ENCODE peak calls at places on chromosomes 11 and 22, in four cellular contexts. M is endothelial cell of umbilical vein, R is mammary epithelial cell, Q is neuronal stem cell. J is an unnamed sample. For H3K27me3, the result is how much of the 10 kb centered on the place peaks cover.

GRCh38 chr22:38850941-38851849 is 7.4 kb upstream of the NPTXR start:
- DNase-seq in M (no peak), R (peak), Q (no peak), J (peak)

GRCh38 chr11:77471520-77472234 is 2.2 kb downstream of the PAK1 start:
- DNase-seq in R (peak), M (no peak), Q (no peak), J (no peak)

GRCh38 chr11:13183826-13184196 is 93.8 kb upstream of the BMAL1 start:
- DNase-seq in Q (no peak), R (no peak), M (no peak), J (no peak)

GRCh38 chr11:61157743-61158142 is 3.5 kb downstream of the VPS37C start:
- DNase-seq in M (no peak), Q (no peak), R (no peak), J (no peak)

GRCh38 chr11:111312076-111312475 is 13.7 kb downstream of the POU2AF3 start:
- DNase-seq in R (no peak), Q (no peak), M (no peak), J (no peak)

GRCh38 chr11:1501421-1502167 is 15.0 kb upstream of the MOB2 start:
- DNase-seq in R (no peak), Q (no peak), M (no peak), J (no peak)

GRCh38 chr11:61019818-61020405 is 48.4 kb downstream of the CD6 start:
- DNase-seq in R (no peak), Q (no peak), M (no peak), J (no peak)

GRCh38 chr11:8252946-8253345 is 10.7 kb downstream of the LMO1 start:
- DNase-seq in R (no peak), M (no peak), Q (no peak), J (no peak)

GRCh38 chr11:114607753-114608459 is 12.3 kb upstream of the NXPE4 start:
- DNase-seq in Q (no peak), R (peak), M (no peak), J (peak)

GRCh38 chr11:123640677-123641494 is 13.5 kb downstream of the SCN3B start:
- DNase-seq in Q (peak), R (peak), M (peak), J (peak)

GRCh38 chr11:128689946-128690745 is 3.7 kb upstream of the FLI1 start:
- DNase-seq in Q (no peak), M (no peak), R (no peak), J (peak)

GRCh38 chr11:72583616-72584292 is 90.5 kb downstream of the PDE2A start:
- DNase-seq in M (no peak), R (no peak), Q (no peak), J (no peak)

GRCh38 chr11:90202342-90202741 is 20.5 kb downstream of the CHORDC1 start:
- DNase-seq in Q (no peak), M (no peak), R (no peak), J (no peak)

GRCh38 chr11:20611892-20612291 is 12.5 kb downstream of the SLC6A5 start:
- DNase-seq in M (no peak), Q (no peak), R (no peak), J (no peak)

GRCh38 chr11:20610825-20611224 is 11.4 kb downstream of the SLC6A5 start:
- DNase-seq in Q (no peak), M (no peak), R (peak), J (no peak)

GRCh38 chr11:20609727-20610707 is 10.6 kb downstream of the SLC6A5 start:
- DNase-seq in R (peak), Q (peak), M (peak), J (peak)

GRCh38 chr11:20612416-20612815 is 13.0 kb downstream of the SLC6A5 start:
- DNase-seq in R (no peak), M (no peak), Q (no peak), J (no peak)

GRCh38 chr11:20611445-20611844 is 12.0 kb downstream of the SLC6A5 start:
- DNase-seq in Q (no peak), R (no peak), M (no peak), J (no peak)
- H3K27me3 ChIP-seq in Q (under half), R (under half), M (under half), J (under half)

GRCh38 chr11:14358729-14359439 is at the start of gene RRAS2:
- DNase-seq in R (peak), Q (peak), M (peak), J (peak)
- H2AFZ ChIP-seq in R (peak), Q (peak), M (peak), J (peak)

GRCh38 chr11:96254854-96255253 is 88.1 kb downstream of the MAML2 start:
- DNase-seq in R (no peak), Q (no peak), M (no peak), J (no peak)

GRCh38 chr11:96257036-96257435 is 86.0 kb downstream of the MAML2 start:
- DNase-seq in R (no peak), M (no peak), Q (no peak), J (no peak)

GRCh38 chr11:96257972-96258951 is 84.7 kb downstream of the MAML2 start:
- DNase-seq in Q (no peak), M (no peak), R (no peak), J (peak)

GRCh38 chr11:96256213-96256580 is 86.8 kb downstream of the MAML2 start:
- DNase-seq in R (no peak), M (no peak), Q (no peak), J (no peak)

GRCh38 chr11:96256604-96257003 is 86.4 kb downstream of the MAML2 start:
- DNase-seq in Q (no peak), M (no peak), R (no peak), J (no peak)
- H3K27ac ChIP-seq in Q (no peak), M (no peak), R (no peak), J (peak)

GRCh38 chr11:66022401-66023185 is 3.7 kb downstream of the CATSPER1 start:
- DNase-seq in M (peak), Q (peak), R (peak), J (peak)

GRCh38 chr11:66017354-66017753 is 5.5 kb downstream of the CST6 start:
- DNase-seq in Q (no peak), R (no peak), M (no peak), J (no peak)

GRCh38 chr11:66020212-66020611 is 6.1 kb downstream of the CATSPER1 start:
- DNase-seq in Q (no peak), R (no peak), M (no peak), J (no peak)

GRCh38 chr11:66016793-66017177 is 5.0 kb downstream of the CST6 start:
- DNase-seq in R (no peak), Q (no peak), M (no peak), J (no peak)

GRCh38 chr11:66020618-66021357 is 5.5 kb downstream of the CATSPER1 start:
- DNase-seq in Q (no peak), M (peak), R (peak), J (peak)
- H3K27me3 ChIP-seq in Q (under half), M (under half), R (under half), J (under half)

DNA sequence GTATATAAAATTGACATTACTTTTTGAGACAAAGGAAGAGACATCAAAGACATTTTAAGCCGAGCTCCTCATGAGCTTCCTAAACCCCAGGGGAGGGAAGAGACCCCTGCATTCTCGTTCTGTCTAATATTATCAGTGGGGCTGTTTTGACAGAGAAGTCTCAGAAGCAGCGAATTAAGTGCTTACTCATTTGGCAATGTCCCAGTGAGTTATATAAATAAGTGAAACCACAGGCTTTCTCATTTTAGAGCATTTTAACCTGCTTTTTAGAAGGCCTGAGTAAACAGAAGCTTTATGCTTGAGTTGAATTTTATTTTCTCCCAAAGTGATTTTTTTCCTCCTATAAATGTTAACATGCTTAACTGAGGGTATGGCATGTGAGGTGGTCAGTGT is 23.2 kb upstream of the C1QTNF4 start:
- DNase-seq in R (no peak), Q (no peak), M (peak), J (peak)
- H2AFZ ChIP-seq in R (no peak), Q (no peak), M (no peak), J (no peak)

GRCh38 chr11:105667441-105667840 is 57.6 kb downstream of the GRIA4 start:
- DNase-seq in Q (no peak), R (no peak), M (no peak), J (no peak)
- H3K27ac ChIP-seq in Q (no peak), R (no peak), M (no peak), J (no peak)

GRCh38 chr11:118606157-118606843 is 1.1 kb upstream of the PHLDB1 start:
- DNase-seq in Q (no peak), R (no peak), M (no peak), J (no peak)
- H3K27me3 ChIP-seq in Q (under half), R (under half), M (under half), J (under half)

GRCh38 chr22:37604875-37605274 is 3.8 kb upstream of the GGA1 start:
- DNase-seq in R (no peak), Q (no peak), M (no peak), J (no peak)
- H2AFZ ChIP-seq in R (no peak), Q (no peak), M (no peak), J (no peak)